ENCODE peak calls at places on chromosomes 7 and 10, in six cellular contexts. One of them, this sample, is unnamed.

GRCh38 chr7:6385110-6385792 is 62.5 kb downstream of the DAGLB start:
- DNase-seq in ovary: no peak
- DNase-seq in colonic mucosa: no peak
- DNase-seq in lung: no peak
- DNase-seq in left ventricle myocardium inferior: no peak
- DNase-seq in WERI-Rb-1: no peak
- DNase-seq in this sample: peak

GRCh38 chr10:110502851-110503301 is 5.2 kb downstream of the DUSP5 start:
- DNase-seq in ovary: no peak
- DNase-seq in colonic mucosa: peak
- DNase-seq in left ventricle myocardium inferior: peak
- DNase-seq in WERI-Rb-1: no peak
- DNase-seq in lung: peak
- DNase-seq in this sample: no peak

GRCh38 chr10:35329520-35329919 is 6.8 kb upstream of the CCNY start:
- DNase-seq in ovary: no peak
- DNase-seq in lung: no peak
- DNase-seq in WERI-Rb-1: peak
- DNase-seq in colonic mucosa: no peak
- DNase-seq in left ventricle myocardium inferior: no peak
- DNase-seq in this sample: no peak

GRCh38 chr10:114995468-114995867 is 57.5 kb downstream of the TRUB1 start:
- DNase-seq in ovary: no peak
- DNase-seq in WERI-Rb-1: no peak
- DNase-seq in colonic mucosa: no peak
- DNase-seq in left ventricle myocardium inferior: no peak
- DNase-seq in lung: no peak
- DNase-seq in this sample: no peak

GRCh38 chr7:81676813-81677212 is 93.0 kb downstream of the HGF start:
- DNase-seq in lung: no peak
- DNase-seq in WERI-Rb-1: no peak
- DNase-seq in colonic mucosa: no peak
- DNase-seq in left ventricle myocardium inferior: no peak
- DNase-seq in ovary: no peak
- DNase-seq in this sample: no peak

GRCh38 chr10:58158806-58159205 is 108.9 kb downstream of the IPMK start:
- DNase-seq in ovary: no peak
- DNase-seq in lung: no peak
- DNase-seq in WERI-Rb-1: no peak
- DNase-seq in colonic mucosa: no peak
- DNase-seq in left ventricle myocardium inferior: no peak
- DNase-seq in this sample: no peak

GRCh38 chr7:81846398-81846797 is 76.6 kb upstream of the HGF start:
- DNase-seq in colonic mucosa: no peak
- DNase-seq in ovary: no peak
- DNase-seq in lung: no peak
- DNase-seq in WERI-Rb-1: no peak
- DNase-seq in left ventricle myocardium inferior: no peak
- DNase-seq in this sample: no peak

GRCh38 chr7:148110097-148110868 is 480.3 kb upstream of the C7orf33 start:
- DNase-seq in colonic mucosa: no peak
- DNase-seq in WERI-Rb-1: peak
- DNase-seq in ovary: no peak
- DNase-seq in left ventricle myocardium inferior: no peak
- DNase-seq in lung: no peak
- DNase-seq in this sample: no peak

GRCh38 chr7:132857031-132857430 is 224.9 kb downstream of the CHCHD3 start:
- DNase-seq in left ventricle myocardium inferior: no peak
- DNase-seq in colonic mucosa: no peak
- DNase-seq in lung: no peak
- DNase-seq in ovary: no peak
- DNase-seq in WERI-Rb-1: no peak
- DNase-seq in this sample: no peak

GRCh38 chr10:101221479-101222246 is 7.6 kb downstream of the LBX1 start:
- DNase-seq in lung: no peak
- DNase-seq in WERI-Rb-1: no peak
- DNase-seq in left ventricle myocardium inferior: no peak
- DNase-seq in ovary: no peak
- DNase-seq in colonic mucosa: no peak
- DNase-seq in this sample: peak

GRCh38 chr7:27564881-27565482 is 97.7 kb downstream of the HIBADH start:
- DNase-seq in lung: no peak
- DNase-seq in left ventricle myocardium inferior: no peak
- DNase-seq in ovary: no peak
- DNase-seq in colonic mucosa: no peak
- DNase-seq in WERI-Rb-1: no peak
- DNase-seq in this sample: no peak

GRCh38 chr10:114301177-114301576 is 62.1 kb downstream of the VWA2 start:
- DNase-seq in left ventricle myocardium inferior: no peak
- DNase-seq in WERI-Rb-1: no peak
- DNase-seq in ovary: peak
- DNase-seq in colonic mucosa: no peak
- DNase-seq in lung: no peak
- DNase-seq in this sample: peak

GRCh38 chr7:106485031-106485551 is 175.9 kb downstream of the CCDC71L start:
- DNase-seq in WERI-Rb-1: no peak
- DNase-seq in left ventricle myocardium inferior: no peak
- DNase-seq in ovary: no peak
- DNase-seq in colonic mucosa: no peak
- DNase-seq in lung: no peak
- DNase-seq in this sample: peak

GRCh38 chr10:12644380-12645144 is 295.2 kb downstream of the CAMK1D start:
- DNase-seq in lung: no peak
- DNase-seq in WERI-Rb-1: no peak
- DNase-seq in left ventricle myocardium inferior: no peak
- DNase-seq in ovary: no peak
- DNase-seq in colonic mucosa: no peak
- DNase-seq in this sample: no peak

GRCh38 chr10:6665847-6666246 is 85.8 kb upstream of the PRKCQ start:
- DNase-seq in colonic mucosa: no peak
- DNase-seq in left ventricle myocardium inferior: no peak
- DNase-seq in WERI-Rb-1: no peak
- DNase-seq in lung: no peak
- DNase-seq in ovary: no peak
- DNase-seq in this sample: no peak

GRCh38 chr10:6671976-6672375 is 91.9 kb upstream of the PRKCQ start:
- DNase-seq in ovary: no peak
- DNase-seq in colonic mucosa: no peak
- DNase-seq in left ventricle myocardium inferior: no peak
- DNase-seq in lung: no peak
- DNase-seq in WERI-Rb-1: no peak
- DNase-seq in this sample: no peak

GRCh38 chr10:6667150-6667549 is 87.1 kb upstream of the PRKCQ start:
- DNase-seq in WERI-Rb-1: no peak
- DNase-seq in lung: no peak
- DNase-seq in left ventricle myocardium inferior: no peak
- DNase-seq in ovary: no peak
- DNase-seq in colonic mucosa: no peak
- DNase-seq in this sample: no peak

GRCh38 chr10:6667679-6668270 is 87.7 kb upstream of the PRKCQ start:
- DNase-seq in lung: no peak
- DNase-seq in left ventricle myocardium inferior: no peak
- DNase-seq in WERI-Rb-1: no peak
- DNase-seq in colonic mucosa: peak
- DNase-seq in ovary: no peak
- DNase-seq in this sample: peak

GRCh38 chr10:6669269-6669859 is 89.3 kb upstream of the PRKCQ start:
- DNase-seq in lung: no peak
- DNase-seq in WERI-Rb-1: no peak
- DNase-seq in colonic mucosa: peak
- DNase-seq in ovary: no peak
- DNase-seq in left ventricle myocardium inferior: no peak
- DNase-seq in this sample: peak
- TF ChIP-seq CTCF in lung: peak
- TF ChIP-seq CTCF in WERI-Rb-1: peak
- TF ChIP-seq CTCF in colonic mucosa: peak
- TF ChIP-seq CTCF in ovary: no peak
- TF ChIP-seq CTCF in left ventricle myocardium inferior: peak
- TF ChIP-seq CTCF in this sample: peak

DNA sequence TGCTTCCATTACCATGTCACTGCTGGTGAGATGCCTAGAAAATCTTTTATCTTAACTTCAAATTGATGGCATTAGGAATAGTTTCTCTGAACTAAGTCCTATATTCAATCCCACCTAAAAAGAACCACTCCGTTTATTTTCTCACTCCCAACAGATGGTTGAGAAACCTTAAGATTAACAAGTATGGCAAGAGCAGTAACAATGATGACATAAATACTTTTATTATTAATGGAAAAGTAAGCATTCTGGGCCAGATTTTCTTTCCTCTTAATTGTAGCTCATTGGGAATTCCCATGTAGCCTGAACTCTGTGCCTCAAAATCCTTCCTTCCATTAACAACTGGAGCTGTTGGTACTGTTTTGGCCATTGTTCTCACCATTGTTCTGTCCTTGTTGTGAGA is 21.1 kb upstream of the FAM13C start:
- DNase-seq in left ventricle myocardium inferior: no peak
- DNase-seq in colonic mucosa: no peak
- DNase-seq in lung: no peak
- DNase-seq in ovary: no peak
- DNase-seq in WERI-Rb-1: no peak
- DNase-seq in this sample: no peak
- H3K27ac ChIP-seq in left ventricle myocardium inferior: peak
- H3K27ac ChIP-seq in colonic mucosa: no peak
- H3K27ac ChIP-seq in lung: no peak
- H3K27ac ChIP-seq in ovary: no peak
- H3K27ac ChIP-seq in WERI-Rb-1: no peak
- H3K27ac ChIP-seq in this sample: no peak

DNA sequence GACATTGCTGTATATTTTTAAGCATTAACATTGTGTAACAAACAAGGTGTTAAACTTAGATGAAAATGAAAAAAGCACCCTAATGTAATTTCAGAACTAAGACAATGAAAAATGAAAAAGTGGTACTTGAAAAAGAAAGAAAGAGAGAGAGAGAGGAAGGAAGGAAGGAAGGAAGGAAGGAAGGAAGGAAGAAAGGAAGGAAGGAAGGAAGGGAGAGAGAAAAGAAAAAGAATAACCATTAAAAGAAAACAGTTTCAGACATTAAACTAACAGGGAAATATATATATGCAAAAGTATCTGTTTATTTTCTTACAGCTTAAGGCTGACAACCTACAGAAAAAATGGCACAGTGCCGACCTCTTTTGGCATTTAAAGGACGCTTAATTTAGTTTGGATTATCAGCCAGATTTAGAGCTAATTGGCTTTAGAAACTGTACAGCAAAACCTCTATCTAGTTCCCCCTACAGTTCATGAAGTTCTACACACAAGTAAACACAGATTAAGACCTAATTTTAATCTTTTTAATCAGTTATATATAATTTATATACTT is 13.8 kb downstream of the MTERF1 start:
- DNase-seq in ovary: no peak
- DNase-seq in WERI-Rb-1: no peak
- DNase-seq in colonic mucosa: no peak
- DNase-seq in left ventricle myocardium inferior: no peak
- DNase-seq in lung: no peak
- DNase-seq in this sample: no peak
- TF ChIP-seq CTCF in ovary: no peak
- TF ChIP-seq CTCF in WERI-Rb-1: peak
- TF ChIP-seq CTCF in colonic mucosa: no peak
- TF ChIP-seq CTCF in left ventricle myocardium inferior: no peak
- TF ChIP-seq CTCF in lung: no peak
- TF ChIP-seq CTCF in this sample: no peak

DNA sequence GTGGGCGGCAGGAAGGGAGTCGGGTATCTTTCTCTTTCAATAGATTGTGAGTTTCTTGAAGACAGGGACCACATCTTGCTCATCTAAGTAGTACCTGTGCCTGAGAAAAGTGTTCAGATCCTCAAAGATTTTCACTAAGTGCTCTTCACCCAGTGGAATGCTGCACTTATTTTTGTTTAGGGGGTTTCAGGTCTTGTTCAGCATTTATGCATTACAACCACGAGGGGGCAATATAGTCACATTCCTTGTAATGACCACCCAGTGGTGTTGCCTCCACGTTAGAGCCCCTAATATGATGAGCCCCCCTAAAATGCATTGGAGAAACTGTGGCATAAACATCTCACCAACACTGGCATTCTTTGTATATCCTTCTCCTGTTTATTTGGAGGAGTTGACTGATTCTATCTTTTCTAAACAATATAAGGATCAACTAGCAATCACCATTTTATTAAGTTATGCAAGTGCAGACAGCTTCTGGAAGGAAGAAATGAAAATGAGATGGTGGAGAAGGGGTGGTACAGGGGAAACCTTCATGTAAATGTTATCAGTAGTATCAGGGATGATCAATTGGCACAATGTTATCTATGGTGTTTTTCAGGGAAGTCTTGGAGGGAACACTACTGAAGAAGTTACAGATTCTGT is 3.1 kb upstream of the PAPSS2 start:
- DNase-seq in colonic mucosa: no peak
- DNase-seq in left ventricle myocardium inferior: no peak
- DNase-seq in WERI-Rb-1: no peak
- DNase-seq in lung: no peak
- DNase-seq in ovary: no peak
- DNase-seq in this sample: peak
- H3K27ac ChIP-seq in colonic mucosa: peak
- H3K27ac ChIP-seq in left ventricle myocardium inferior: peak
- H3K27ac ChIP-seq in WERI-Rb-1: no peak
- H3K27ac ChIP-seq in lung: no peak
- H3K27ac ChIP-seq in ovary: no peak
- H3K27ac ChIP-seq in this sample: no peak

GRCh38 chr7:101126651-101127459 is at the start of gene SERPINE1:
- DNase-seq in ovary: peak
- DNase-seq in lung: peak
- DNase-seq in left ventricle myocardium inferior: peak
- DNase-seq in WERI-Rb-1: no peak
- DNase-seq in colonic mucosa: peak
- DNase-seq in this sample: peak
- TF ChIP-seq CTCF in ovary: peak
- TF ChIP-seq CTCF in lung: no peak
- TF ChIP-seq CTCF in left ventricle myocardium inferior: peak
- TF ChIP-seq CTCF in WERI-Rb-1: no peak
- TF ChIP-seq CTCF in colonic mucosa: no peak
- TF ChIP-seq CTCF in this sample: no peak

DNA sequence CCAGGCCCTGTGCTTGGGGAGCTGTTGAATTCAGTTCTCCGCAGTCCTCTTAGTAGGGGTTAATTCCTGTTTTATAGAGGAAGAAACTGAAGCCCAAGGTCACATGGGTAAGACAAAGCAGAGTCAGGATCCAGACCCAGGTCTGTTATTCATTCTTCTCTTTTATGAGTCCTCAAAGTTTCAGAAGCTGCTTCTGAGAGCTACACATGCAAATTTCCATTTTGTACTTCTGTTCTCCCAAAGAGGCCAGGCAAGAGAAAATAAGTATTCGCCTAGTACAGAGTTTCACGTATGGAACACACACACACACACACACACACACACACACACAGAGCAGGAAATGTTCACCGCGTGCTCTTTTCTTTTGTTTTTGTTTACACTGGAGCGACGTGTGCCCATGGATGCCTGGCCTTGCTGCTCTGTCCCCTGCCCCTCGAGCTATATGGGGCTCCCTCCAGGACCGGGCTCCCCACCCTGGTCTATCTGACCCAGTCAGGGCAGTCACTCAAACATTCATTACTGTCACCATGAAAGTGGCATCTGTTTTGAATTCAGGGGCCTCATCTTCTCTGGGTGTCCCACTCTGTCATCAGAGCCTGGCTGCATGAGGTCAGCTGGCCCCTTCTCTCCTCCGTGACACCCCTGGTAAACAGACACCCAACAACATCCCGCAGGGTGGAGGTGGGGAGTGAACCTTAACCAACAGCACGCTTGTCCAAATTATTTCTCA is 84.4 kb downstream of the TNS3 start:
- DNase-seq in lung: no peak
- DNase-seq in colonic mucosa: no peak
- DNase-seq in WERI-Rb-1: no peak
- DNase-seq in ovary: no peak
- DNase-seq in left ventricle myocardium inferior: no peak
- DNase-seq in this sample: no peak
- H3K27ac ChIP-seq in lung: no peak
- H3K27ac ChIP-seq in colonic mucosa: peak
- H3K27ac ChIP-seq in WERI-Rb-1: no peak
- H3K27ac ChIP-seq in ovary: no peak
- H3K27ac ChIP-seq in left ventricle myocardium inferior: peak
- H3K27ac ChIP-seq in this sample: peak

GRCh38 chr7:73436031-73436929 is 2.7 kb downstream of the FZD9 start:
- DNase-seq in colonic mucosa: no peak
- DNase-seq in WERI-Rb-1: peak
- DNase-seq in ovary: no peak
- DNase-seq in left ventricle myocardium inferior: no peak
- DNase-seq in lung: no peak
- DNase-seq in this sample: no peak
- TF ChIP-seq CTCF in colonic mucosa: no peak
- TF ChIP-seq CTCF in WERI-Rb-1: peak
- TF ChIP-seq CTCF in ovary: no peak
- TF ChIP-seq CTCF in left ventricle myocardium inferior: no peak
- TF ChIP-seq CTCF in lung: no peak
- TF ChIP-seq CTCF in this sample: no peak